ENCODE peak calls at places on chromosome 21, in five cellular contexts. One of them, this sample, is unnamed.

GRCh38 chr21:28811860-28812259 is 180.8 kb downstream of the LTN1 start:
- DNase-seq in spleen: no peak
- DNase-seq in breast epithelium: no peak
- DNase-seq in GM12892: no peak
- DNase-seq in sigmoid colon: no peak
- DNase-seq in this sample: no peak

GRCh38 chr21:27569091-27569490 is 602.2 kb upstream of the ADAMTS5 start:
- DNase-seq in spleen: no peak
- DNase-seq in breast epithelium: no peak
- DNase-seq in GM12892: no peak
- DNase-seq in sigmoid colon: no peak
- DNase-seq in this sample: no peak

GRCh38 chr21:39660191-39660590 is 47.5 kb downstream of the B3GALT5 start:
- DNase-seq in spleen: no peak
- DNase-seq in breast epithelium: no peak
- DNase-seq in GM12892: no peak
- DNase-seq in sigmoid colon: no peak
- DNase-seq in this sample: no peak

GRCh38 chr21:38614558-38614957 is 116.3 kb upstream of the ERG start:
- DNase-seq in spleen: no peak
- DNase-seq in breast epithelium: no peak
- DNase-seq in GM12892: no peak
- DNase-seq in sigmoid colon: no peak
- DNase-seq in this sample: no peak

GRCh38 chr21:30990514-30991304 is 47.6 kb downstream of the KRTAP19-8 start:
- DNase-seq in spleen: no peak
- DNase-seq in breast epithelium: no peak
- DNase-seq in GM12892: no peak
- DNase-seq in sigmoid colon: no peak
- DNase-seq in this sample: no peak

GRCh38 chr21:24375201-24375600 is 1232.1 kb downstream of the MRPL39 start:
- DNase-seq in spleen: no peak
- DNase-seq in breast epithelium: no peak
- DNase-seq in GM12892: no peak
- DNase-seq in sigmoid colon: no peak
- DNase-seq in this sample: no peak

GRCh38 chr21:40457741-40458140 is 389.2 kb downstream of the DSCAM start:
- DNase-seq in spleen: no peak
- DNase-seq in breast epithelium: no peak
- DNase-seq in GM12892: no peak
- DNase-seq in sigmoid colon: no peak
- DNase-seq in this sample: no peak

GRCh38 chr21:33824156-33824941 is 91.3 kb downstream of the ATP5PO start:
- DNase-seq in spleen: no peak
- DNase-seq in breast epithelium: no peak
- DNase-seq in GM12892: no peak
- DNase-seq in sigmoid colon: no peak
- DNase-seq in this sample: no peak

GRCh38 chr21:29499734-29500343 is 201.1 kb downstream of the BACH1 start:
- DNase-seq in spleen: no peak
- DNase-seq in breast epithelium: no peak
- DNase-seq in GM12892: no peak
- DNase-seq in sigmoid colon: no peak
- DNase-seq in this sample: no peak

GRCh38 chr21:29436143-29436542 is 137.4 kb downstream of the BACH1 start:
- DNase-seq in spleen: peak; percentile 70
- DNase-seq in breast epithelium: no peak
- DNase-seq in GM12892: no peak
- DNase-seq in sigmoid colon: no peak
- DNase-seq in this sample: no peak

GRCh38 chr21:15065381-15066230 is 806 bp upstream of the NRIP1 start:
- DNase-seq in spleen: peak; percentile 94
- DNase-seq in breast epithelium: peak; percentile 64
- DNase-seq in GM12892: no peak
- DNase-seq in sigmoid colon: peak; percentile 93
- DNase-seq in this sample: peak; percentile 94
- TF ChIP-seq POLR2AphosphoS5 in spleen: peak; percentile 31
- TF ChIP-seq POLR2AphosphoS5 in breast epithelium: peak; percentile 56
- TF ChIP-seq POLR2AphosphoS5 in GM12892: no peak
- TF ChIP-seq POLR2AphosphoS5 in sigmoid colon: peak; percentile 92
- TF ChIP-seq POLR2AphosphoS5 in this sample: peak; percentile 75

GRCh38 chr21:32457962-32458361 is 45.5 kb downstream of the EVA1C start:
- DNase-seq in spleen: peak; percentile 6
- DNase-seq in breast epithelium: no peak
- DNase-seq in GM12892: no peak
- DNase-seq in sigmoid colon: no peak
- DNase-seq in this sample: no peak

GRCh38 chr21:32459972-32460371 is 47.5 kb downstream of the EVA1C start:
- DNase-seq in spleen: no peak
- DNase-seq in breast epithelium: no peak
- DNase-seq in GM12892: no peak
- DNase-seq in sigmoid colon: no peak
- DNase-seq in this sample: no peak

GRCh38 chr21:32456497-32456918 is 44.0 kb downstream of the EVA1C start:
- DNase-seq in spleen: no peak
- DNase-seq in breast epithelium: no peak
- DNase-seq in GM12892: no peak
- DNase-seq in sigmoid colon: peak; percentile 82
- DNase-seq in this sample: no peak

GRCh38 chr21:32455548-32455947 is 43.0 kb downstream of the EVA1C start:
- DNase-seq in spleen: peak; percentile 39
- DNase-seq in breast epithelium: peak; percentile 85
- DNase-seq in GM12892: no peak
- DNase-seq in sigmoid colon: no peak
- DNase-seq in this sample: no peak

DNA sequence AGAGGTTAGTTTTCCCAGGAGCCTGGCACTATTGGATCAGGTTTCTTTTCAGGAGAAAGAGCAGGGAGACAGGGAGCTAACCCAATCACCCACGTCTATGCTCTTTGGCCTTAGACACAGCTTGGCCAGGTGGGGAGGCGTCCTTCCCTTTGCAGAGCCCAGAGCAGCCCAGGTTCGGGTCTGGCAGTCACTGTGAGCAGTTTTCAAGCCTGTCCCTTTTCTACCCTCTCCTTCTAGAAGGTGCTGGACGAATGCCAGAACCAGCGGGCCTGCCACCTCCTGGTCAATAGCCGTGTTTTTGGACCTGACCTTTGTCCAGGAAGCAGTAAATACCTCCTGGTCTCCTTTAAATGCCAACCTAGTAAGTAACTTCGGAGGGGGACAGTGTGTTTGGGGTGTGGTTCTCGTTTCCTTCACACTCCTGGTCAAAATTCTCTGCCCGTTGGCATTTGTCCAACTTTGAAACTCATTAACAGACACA is 44.9 kb downstream of the EVA1C start:
- DNase-seq in spleen: peak; percentile 67
- DNase-seq in breast epithelium: peak; percentile 68
- DNase-seq in GM12892: no peak
- DNase-seq in sigmoid colon: no peak
- DNase-seq in this sample: no peak
- TF ChIP-seq POLR2AphosphoS5 in spleen: no peak
- TF ChIP-seq POLR2AphosphoS5 in breast epithelium: no peak
- TF ChIP-seq POLR2AphosphoS5 in GM12892: no peak
- TF ChIP-seq POLR2AphosphoS5 in sigmoid colon: no peak
- TF ChIP-seq POLR2AphosphoS5 in this sample: no peak

DNA sequence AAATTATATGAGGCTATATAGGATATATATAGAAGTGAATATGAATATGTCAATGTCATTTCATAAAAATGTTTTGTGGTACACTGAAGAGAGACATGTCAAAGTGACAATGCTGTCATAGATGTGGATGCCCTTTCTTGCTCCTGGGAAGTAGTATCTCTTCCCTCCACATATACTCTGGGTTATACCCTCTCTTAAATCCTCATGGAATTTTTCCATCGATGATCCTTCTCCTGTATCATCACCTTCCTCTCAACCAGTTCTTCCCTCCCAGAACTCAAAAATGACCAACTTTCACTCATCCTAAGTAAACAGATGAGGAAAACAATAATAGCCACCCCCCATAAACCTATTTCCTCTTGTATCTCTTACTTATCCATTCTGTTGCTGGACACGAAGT is 351.5 kb downstream of the USP25 start:
- DNase-seq in spleen: no peak
- DNase-seq in breast epithelium: no peak
- DNase-seq in GM12892: no peak
- DNase-seq in sigmoid colon: no peak
- DNase-seq in this sample: no peak
- TF ChIP-seq POLR2AphosphoS5 in spleen: no peak
- TF ChIP-seq POLR2AphosphoS5 in breast epithelium: no peak
- TF ChIP-seq POLR2AphosphoS5 in GM12892: no peak
- TF ChIP-seq POLR2AphosphoS5 in sigmoid colon: no peak
- TF ChIP-seq POLR2AphosphoS5 in this sample: no peak

GRCh38 chr21:44949161-44950015 is 9.6 kb downstream of the SLX9 start:
- DNase-seq in spleen: peak; percentile 96
- DNase-seq in breast epithelium: peak; percentile 88
- DNase-seq in GM12892: peak; percentile 93
- DNase-seq in sigmoid colon: peak; percentile 94
- DNase-seq in this sample: no peak
- TF ChIP-seq POLR2AphosphoS5 in spleen: peak; percentile 62
- TF ChIP-seq POLR2AphosphoS5 in breast epithelium: no peak
- TF ChIP-seq POLR2AphosphoS5 in GM12892: no peak
- TF ChIP-seq POLR2AphosphoS5 in sigmoid colon: no peak
- TF ChIP-seq POLR2AphosphoS5 in this sample: peak; percentile 39

GRCh38 chr21:42525228-42525604 is 11.6 kb downstream of the SLC37A1 start:
- DNase-seq in spleen: no peak
- DNase-seq in breast epithelium: no peak
- DNase-seq in GM12892: no peak
- DNase-seq in sigmoid colon: peak; percentile 69
- DNase-seq in this sample: no peak
- TF ChIP-seq POLR2AphosphoS5 in spleen: no peak
- TF ChIP-seq POLR2AphosphoS5 in breast epithelium: peak; percentile 3
- TF ChIP-seq POLR2AphosphoS5 in GM12892: no peak
- TF ChIP-seq POLR2AphosphoS5 in sigmoid colon: no peak
- TF ChIP-seq POLR2AphosphoS5 in this sample: no peak

GRCh38 chr21:44654576-44654950 is at the start of gene KRTAP12-4:
- DNase-seq in spleen: no peak
- DNase-seq in breast epithelium: no peak
- DNase-seq in GM12892: no peak
- DNase-seq in sigmoid colon: no peak
- DNase-seq in this sample: no peak

GRCh38 chr21:44658511-44658910 is 779 bp downstream of the KRTAP12-3 start:
- DNase-seq in spleen: no peak
- DNase-seq in breast epithelium: no peak
- DNase-seq in GM12892: no peak
- DNase-seq in sigmoid colon: no peak
- DNase-seq in this sample: no peak

GRCh38 chr21:44658913-44659595 is 1.3 kb downstream of the KRTAP12-3 start:
- DNase-seq in spleen: no peak
- DNase-seq in breast epithelium: no peak
- DNase-seq in GM12892: no peak
- DNase-seq in sigmoid colon: no peak
- DNase-seq in this sample: no peak

GRCh38 chr21:44656868-44657267 is 864 bp upstream of the KRTAP12-3 start:
- DNase-seq in spleen: no peak
- DNase-seq in breast epithelium: no peak
- DNase-seq in GM12892: no peak
- DNase-seq in sigmoid colon: no peak
- DNase-seq in this sample: no peak

GRCh38 chr21:44657635-44658183 is at the start of gene KRTAP12-3:
- DNase-seq in spleen: peak; percentile 86
- DNase-seq in breast epithelium: no peak
- DNase-seq in GM12892: no peak
- DNase-seq in sigmoid colon: no peak
- DNase-seq in this sample: no peak
- TF ChIP-seq POLR2AphosphoS5 in spleen: peak; percentile 80
- TF ChIP-seq POLR2AphosphoS5 in breast epithelium: no peak
- TF ChIP-seq POLR2AphosphoS5 in GM12892: no peak
- TF ChIP-seq POLR2AphosphoS5 in sigmoid colon: no peak
- TF ChIP-seq POLR2AphosphoS5 in this sample: no peak

GRCh38 chr21:17429936-17430335 is 82.9 kb upstream of the CXADR start:
- DNase-seq in spleen: no peak
- DNase-seq in breast epithelium: no peak
- DNase-seq in GM12892: no peak
- DNase-seq in sigmoid colon: no peak
- DNase-seq in this sample: no peak

GRCh38 chr21:17427157-17427556 is 85.7 kb upstream of the CXADR start:
- DNase-seq in spleen: no peak
- DNase-seq in breast epithelium: no peak
- DNase-seq in GM12892: no peak
- DNase-seq in sigmoid colon: no peak
- DNase-seq in this sample: no peak

GRCh38 chr21:17427831-17428483 is 84.9 kb upstream of the CXADR start:
- DNase-seq in spleen: no peak
- DNase-seq in breast epithelium: no peak
- DNase-seq in GM12892: no peak
- DNase-seq in sigmoid colon: no peak
- DNase-seq in this sample: no peak

GRCh38 chr21:17428484-17428869 is 84.4 kb upstream of the CXADR start:
- DNase-seq in spleen: no peak
- DNase-seq in breast epithelium: no peak
- DNase-seq in GM12892: no peak
- DNase-seq in sigmoid colon: no peak
- DNase-seq in this sample: no peak

DNA sequence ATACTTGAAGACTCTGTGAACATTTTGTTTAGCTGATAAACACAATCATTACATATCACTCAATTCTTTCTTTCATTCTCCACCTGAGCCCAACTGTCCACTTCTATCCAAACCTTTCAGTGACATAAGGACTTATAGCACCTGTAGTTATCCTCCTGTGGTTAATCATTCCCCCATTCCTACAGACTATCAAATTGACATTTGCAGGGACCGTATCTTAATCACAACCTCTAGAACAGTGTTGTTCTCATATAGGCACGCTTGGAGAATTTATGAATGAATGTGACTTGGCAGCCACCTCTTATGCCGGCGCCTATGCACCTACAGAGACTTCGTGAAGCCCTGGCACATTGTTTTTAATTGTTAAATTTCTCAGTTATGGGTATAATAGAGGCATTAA is 83.9 kb upstream of the CXADR start:
- DNase-seq in spleen: no peak
- DNase-seq in breast epithelium: no peak
- DNase-seq in GM12892: no peak
- DNase-seq in sigmoid colon: no peak
- DNase-seq in this sample: no peak
- TF ChIP-seq POLR2AphosphoS5 in spleen: no peak
- TF ChIP-seq POLR2AphosphoS5 in breast epithelium: no peak
- TF ChIP-seq POLR2AphosphoS5 in GM12892: no peak
- TF ChIP-seq POLR2AphosphoS5 in sigmoid colon: no peak
- TF ChIP-seq POLR2AphosphoS5 in this sample: no peak

DNA sequence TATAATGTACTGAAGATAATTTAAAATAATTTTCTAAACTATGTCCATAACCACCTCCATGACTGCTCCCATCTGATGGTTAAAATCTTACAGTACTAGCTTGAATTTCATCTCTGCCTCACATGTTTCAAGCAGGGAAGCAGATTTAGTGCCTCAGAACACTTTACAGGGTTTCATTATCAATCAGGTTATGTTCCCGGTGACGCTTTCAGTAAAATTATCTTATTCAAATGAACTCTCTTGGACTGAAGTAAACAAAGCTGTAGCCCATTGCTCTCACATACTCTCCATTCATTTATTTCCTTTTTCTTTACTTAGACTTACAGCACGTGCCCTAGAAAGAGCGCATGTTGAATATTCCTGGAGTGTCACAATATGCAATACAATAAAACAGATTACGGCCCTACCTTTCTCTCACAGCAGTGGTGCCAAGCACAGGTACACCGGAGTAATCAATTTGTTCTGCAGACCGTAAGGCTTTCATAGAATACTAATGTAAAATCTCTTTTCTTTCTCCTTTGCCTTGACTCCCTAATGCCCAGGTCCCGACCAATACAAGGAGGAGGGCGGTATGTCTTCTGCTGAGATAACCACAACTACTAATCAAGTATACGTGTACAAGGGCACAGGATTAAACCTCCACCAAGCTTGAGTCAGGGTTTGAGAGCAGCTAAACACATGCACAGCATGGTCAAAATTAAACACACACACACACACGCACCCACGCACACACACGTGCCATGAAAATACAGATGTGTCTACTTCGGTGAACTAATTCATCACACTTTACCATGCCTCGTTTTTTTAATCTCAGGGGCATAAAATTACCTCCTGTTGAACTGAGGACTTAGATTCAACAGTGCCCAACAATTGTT is 62.8 kb downstream of the NRIP1 start:
- DNase-seq in spleen: no peak
- DNase-seq in breast epithelium: no peak
- DNase-seq in GM12892: no peak
- DNase-seq in sigmoid colon: no peak
- DNase-seq in this sample: no peak
- TF ChIP-seq POLR2AphosphoS5 in spleen: no peak
- TF ChIP-seq POLR2AphosphoS5 in breast epithelium: no peak
- TF ChIP-seq POLR2AphosphoS5 in GM12892: no peak
- TF ChIP-seq POLR2AphosphoS5 in sigmoid colon: no peak
- TF ChIP-seq POLR2AphosphoS5 in this sample: no peak

This sample was measured in vagina.